ENCODE peak calls at places on chromosome 2, in eight cellular contexts. P, B, Z, O, Q, V, E and L are unnamed samples.

GRCh38 chr2:147756103-147756502 is 88.7 kb upstream of the ACVR2A start:
- DNase-seq in B (no peak), Z (no peak), Q (peak), E (no peak), V (no peak), P (no peak), O (no peak), L (no peak)

GRCh38 chr2:105789745-105790466 is 45.2 kb downstream of the NCK2 start:
- DNase-seq in P (peak), B (no peak), Z (no peak), Q (no peak), V (peak), O (no peak), E (no peak), L (peak)

GRCh38 chr2:100036793-100037192 is 105.6 kb downstream of the AFF3 start:
- DNase-seq in B (no peak), E (no peak), V (no peak), Z (no peak), O (no peak), P (no peak), Q (no peak), L (no peak)

GRCh38 chr2:41966431-41966893 is 81.4 kb upstream of the PKDCC start:
- DNase-seq in B (no peak), Z (peak), O (no peak), E (no peak), P (no peak), Q (no peak), V (no peak), L (peak)

GRCh38 chr2:234701841-234702240 is 205.0 kb upstream of the ARL4C start:
- DNase-seq in Z (no peak), Q (no peak), E (no peak), P (no peak), B (no peak), O (no peak), V (no peak), L (no peak)

GRCh38 chr2:118815314-118815713 is 32.1 kb downstream of the EN1 start:
- DNase-seq in O (no peak), Q (no peak), B (no peak), V (no peak), Z (no peak), E (no peak), P (no peak), L (no peak)

GRCh38 chr2:200913654-200914053 is 24.5 kb downstream of the NIF3L1 start:
- DNase-seq in P (no peak), B (no peak), V (no peak), E (no peak), Z (no peak), Q (no peak), O (no peak), L (peak)

GRCh38 chr2:58515827-58516574 is 274.9 kb upstream of the FANCL start:
- DNase-seq in O (no peak), V (no peak), E (no peak), Q (no peak), B (no peak), P (peak), Z (no peak), L (peak)

GRCh38 chr2:15556311-15556930 is 4.7 kb downstream of the NBAS start:
- DNase-seq in B (no peak), Q (no peak), E (no peak), Z (no peak), O (no peak), P (no peak), V (no peak), L (no peak)

GRCh38 chr2:232655392-232655791 is 22.0 kb downstream of the EFHD1 start:
- DNase-seq in O (no peak), Q (no peak), P (no peak), Z (no peak), B (no peak), E (no peak), V (no peak), L (no peak)

GRCh38 chr2:102005989-102006885 is 14.5 kb downstream of the IL1R2 start:
- DNase-seq in Z (peak), P (peak), O (peak), V (no peak), Q (peak), B (peak), E (peak), L (peak)

GRCh38 chr2:236889081-236889780 is 196.5 kb upstream of the COPS8 start:
- DNase-seq in Z (no peak), V (no peak), B (no peak), E (no peak), P (no peak), Q (no peak), O (no peak), L (no peak)

GRCh38 chr2:109447251-109447661 is 166.5 kb downstream of the SEPTIN10 start:
- DNase-seq in V (no peak), Q (peak), B (no peak), O (no peak), Z (peak), P (no peak), E (peak), L (no peak)

GRCh38 chr2:58845011-58845410 is 603.9 kb upstream of the FANCL start:
- DNase-seq in Q (no peak), E (no peak), P (no peak), Z (no peak), O (no peak), V (no peak), B (no peak), L (no peak)

GRCh38 chr2:8418721-8419120 is 263.1 kb upstream of the ID2 start:
- DNase-seq in O (no peak), E (no peak), B (no peak), Q (no peak), P (no peak), Z (no peak), V (no peak), L (no peak)

GRCh38 chr2:74530239-74531161 is 767 bp downstream of the HTRA2 start:
- DNase-seq in V (peak), O (peak), Q (peak), E (peak), Z (peak), B (no peak), P (peak), L (peak)

GRCh38 chr2:178306351-178307073 is 112.2 kb downstream of the OSBPL6 start:
- DNase-seq in E (peak), V (peak), Z (peak), Q (peak), O (peak), P (peak), B (peak), L (peak)

GRCh38 chr2:240369725-240370585 is 65.5 kb upstream of the GPC1 start:
- DNase-seq in E (no peak), Z (peak), P (no peak), O (no peak), B (peak), Q (no peak), V (no peak), L (peak)

GRCh38 chr2:168722592-168722991 is 79.8 kb upstream of the NOSTRIN start:
- DNase-seq in O (no peak), B (no peak), V (no peak), Q (no peak), E (no peak), P (no peak), Z (no peak), L (peak)

GRCh38 chr2:45748239-45748638 is 96.8 kb downstream of the PRKCE start:
- DNase-seq in Z (peak), Q (no peak), P (no peak), E (peak), V (no peak), B (no peak), O (no peak), L (no peak)

GRCh38 chr2:217409939-217410820 is 550.3 kb upstream of the TNP1 start:
- DNase-seq in E (no peak), O (no peak), Z (no peak), Q (no peak), P (no peak), B (no peak), V (no peak), L (no peak)

GRCh38 chr2:50749226-50749625 is 282.7 kb downstream of the NRXN1 start:
- DNase-seq in B (no peak), Z (no peak), E (no peak), V (no peak), O (no peak), Q (peak), P (no peak), L (no peak)

GRCh38 chr2:83106853-83107252 is 1352.2 kb downstream of the SUCLG1 start:
- DNase-seq in V (no peak), B (no peak), O (no peak), Z (no peak), E (no peak), Q (no peak), P (no peak), L (no peak)

GRCh38 chr2:105822186-105822585 is 77.5 kb downstream of the NCK2 start:
- DNase-seq in Q (no peak), O (no peak), V (no peak), B (no peak), E (no peak), Z (no peak), P (no peak), L (no peak)

GRCh38 chr2:27194538-27195354 is 17.1 kb upstream of the ATRAID start:
- DNase-seq in Q (no peak), B (no peak), Z (no peak), E (no peak), P (no peak), O (no peak), V (no peak), L (peak)

GRCh38 chr2:37324536-37324785 is 172 bp downstream of the PRKD3 start:
- DNase-seq in O (no peak), Q (peak), V (peak), Z (peak), B (no peak), P (peak), E (no peak), L (no peak)

GRCh38 chr2:240212425-240213225 is 72.2 kb upstream of the OTOS start:
- DNase-seq in E (no peak), V (no peak), B (no peak), Z (no peak), P (no peak), O (no peak), Q (no peak), L (no peak)

GRCh38 chr2:133790706-133791105 is 222.4 kb upstream of the NCKAP5 start:
- DNase-seq in Q (no peak), B (no peak), P (no peak), E (no peak), Z (no peak), V (no peak), O (no peak), L (no peak)

GRCh38 chr2:60386436-60386835 is 167.0 kb downstream of the BCL11A start:
- DNase-seq in B (no peak), O (no peak), E (no peak), Z (no peak), V (no peak), P (no peak), Q (no peak), L (no peak)

GRCh38 chr2:15725788-15726112 is 134.1 kb downstream of the DDX1 start:
- DNase-seq in Z (no peak), V (no peak), B (no peak), O (no peak), E (no peak), P (no peak), Q (no peak), L (no peak)

GRCh38 chr2:154825358-154825757 is 126.9 kb downstream of the KCNJ3 start:
- DNase-seq in E (no peak), O (no peak), V (no peak), Q (no peak), B (no peak), Z (no peak), P (no peak), L (no peak)

GRCh38 chr2:105865222-105865913 is 120.7 kb downstream of the NCK2 start:
- DNase-seq in B (no peak), V (no peak), Z (no peak), O (no peak), Q (no peak), E (no peak), P (no peak), L (no peak)

GRCh38 chr2:151575338-151575737 is 158.9 kb downstream of the NEB start:
- DNase-seq in B (peak), O (peak), V (no peak), P (no peak), E (no peak), Z (no peak), Q (no peak), L (peak)

GRCh38 chr2:98334439-98335078 is 11.7 kb upstream of the CNGA3 start:
- DNase-seq in Z (peak), Q (peak), E (peak), B (no peak), V (no peak), P (no peak), O (peak), L (peak)

GRCh38 chr2:188475945-188476344 is 184.3 kb downstream of the GULP1 start:
- DNase-seq in P (no peak), Z (no peak), V (no peak), E (peak), Q (no peak), B (no peak), O (no peak), L (peak)

GRCh38 chr2:163709270-163709669 is 26.5 kb downstream of the FIGN start:
- DNase-seq in B (no peak), V (no peak), Z (no peak), P (no peak), Q (no peak), O (no peak), E (no peak), L (no peak)

GRCh38 chr2:134460583-134460998 is 206.7 kb downstream of the MGAT5 start:
- DNase-seq in Z (peak), E (peak), V (peak), O (peak), P (peak), Q (peak), B (peak), L (peak)

GRCh38 chr2:217842038-217842437 is 160.8 kb downstream of the TNS1 start:
- DNase-seq in Z (no peak), P (no peak), Q (no peak), O (no peak), E (no peak), V (no peak), B (no peak), L (no peak)

GRCh38 chr2:17538022-17538843 is 2.3 kb upstream of the VSNL1 start:
- DNase-seq in B (peak), Q (peak), E (peak), P (no peak), Z (peak), O (peak), V (peak), L (no peak)

GRCh38 chr2:115694651-115695050 is 1252.2 kb downstream of the DPP10 start:
- DNase-seq in E (no peak), P (no peak), B (no peak), V (no peak), Z (no peak), Q (no peak), O (no peak), L (no peak)

GRCh38 chr2:172416447-172417058 is 10.8 kb upstream of the ITGA6 start:
- DNase-seq in Q (no peak), V (no peak), O (no peak), E (no peak), Z (no peak), B (no peak), P (no peak), L (no peak)
- TF ChIP-seq EZH2phosphoT487 in Q (no peak), V (no peak), O (no peak), E (no peak), Z (no peak), B (no peak), P (no peak), L (no peak)

DNA sequence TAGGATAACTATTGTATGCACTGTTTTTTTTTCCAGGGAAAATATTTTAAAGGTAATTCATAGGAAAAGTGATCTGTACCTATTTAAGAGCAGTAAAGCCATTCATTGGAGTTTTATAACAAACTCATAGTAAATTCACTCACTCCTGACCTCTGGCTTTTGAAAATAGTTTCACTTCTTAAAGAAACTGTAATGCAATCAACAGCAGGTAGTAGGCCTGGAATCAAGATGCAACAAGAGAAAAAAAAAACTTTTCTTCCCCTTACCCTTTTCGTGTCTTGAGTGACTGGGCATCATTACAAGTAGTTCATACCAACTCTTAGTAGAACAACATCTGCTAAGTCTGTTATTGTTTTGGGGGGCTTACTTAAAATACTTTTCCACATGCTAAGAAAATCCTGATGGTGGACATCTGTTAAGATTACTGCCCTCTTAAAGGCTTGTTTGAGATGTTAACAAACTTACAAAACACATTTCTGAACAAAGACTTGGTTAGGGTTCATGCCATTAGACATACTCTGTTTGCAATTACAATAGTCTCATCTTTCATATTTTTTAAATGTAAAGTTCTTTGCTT is 164.2 kb upstream of the FOSL2 start:
- DNase-seq in Q (no peak), O (no peak), P (no peak), B (no peak), V (no peak), E (no peak), Z (no peak), L (peak)
- TF ChIP-seq CTCF in Q (no peak), O (peak), P (peak), B (no peak), V (peak), E (peak), Z (peak), L (peak)

GRCh38 chr2:182728028-182728427 is 12.0 kb downstream of the DNAJC10 start:
- DNase-seq in B (no peak), E (no peak), V (no peak), P (no peak), Z (no peak), O (no peak), Q (no peak), L (no peak)

GRCh38 chr2:182733572-182733971 is 17.5 kb downstream of the DNAJC10 start:
- DNase-seq in B (no peak), Z (no peak), O (no peak), V (no peak), P (no peak), Q (no peak), E (no peak), L (no peak)

GRCh38 chr2:182729710-182730339 is 13.8 kb downstream of the DNAJC10 start:
- DNase-seq in V (no peak), B (no peak), O (no peak), E (no peak), Q (no peak), P (no peak), Z (no peak), L (no peak)

GRCh38 chr2:182730486-182730885 is 14.4 kb downstream of the DNAJC10 start:
- DNase-seq in O (no peak), V (no peak), Z (no peak), Q (no peak), E (no peak), B (no peak), P (no peak), L (no peak)

DNA sequence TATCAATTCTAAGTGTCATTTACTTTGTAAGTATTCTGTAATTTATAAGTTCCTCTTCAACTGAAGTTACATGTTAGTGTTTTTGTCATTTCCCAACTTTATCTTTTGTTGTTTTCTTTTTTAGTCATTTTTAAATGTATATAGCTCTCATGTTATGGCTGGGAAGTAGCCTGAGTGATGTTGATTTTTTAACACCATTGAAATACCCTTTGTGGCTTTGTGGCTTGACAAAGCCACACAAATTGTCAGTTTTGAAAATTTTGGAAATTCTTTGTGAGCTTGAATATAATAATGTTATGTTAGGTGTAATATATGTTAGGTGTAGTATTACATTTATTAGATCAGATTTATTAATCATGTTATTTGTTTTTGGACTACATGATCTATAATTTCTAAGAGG is 16.7 kb downstream of the DNAJC10 start:
- DNase-seq in Q (no peak), P (no peak), V (no peak), O (no peak), E (no peak), B (no peak), Z (no peak), L (no peak)
- TF ChIP-seq EZH2phosphoT487 in Q (no peak), P (no peak), V (no peak), O (no peak), E (no peak), B (no peak), Z (no peak), L (no peak)

GRCh38 chr2:225556461-225556860 is 157.0 kb downstream of the NYAP2 start:
- DNase-seq in O (peak), P (no peak), E (no peak), Q (no peak), V (no peak), Z (no peak), B (no peak), L (peak)
- TF ChIP-seq CTCF in O (peak), P (peak), E (no peak), Q (peak), V (no peak), Z (no peak), B (no peak), L (peak)

DNA sequence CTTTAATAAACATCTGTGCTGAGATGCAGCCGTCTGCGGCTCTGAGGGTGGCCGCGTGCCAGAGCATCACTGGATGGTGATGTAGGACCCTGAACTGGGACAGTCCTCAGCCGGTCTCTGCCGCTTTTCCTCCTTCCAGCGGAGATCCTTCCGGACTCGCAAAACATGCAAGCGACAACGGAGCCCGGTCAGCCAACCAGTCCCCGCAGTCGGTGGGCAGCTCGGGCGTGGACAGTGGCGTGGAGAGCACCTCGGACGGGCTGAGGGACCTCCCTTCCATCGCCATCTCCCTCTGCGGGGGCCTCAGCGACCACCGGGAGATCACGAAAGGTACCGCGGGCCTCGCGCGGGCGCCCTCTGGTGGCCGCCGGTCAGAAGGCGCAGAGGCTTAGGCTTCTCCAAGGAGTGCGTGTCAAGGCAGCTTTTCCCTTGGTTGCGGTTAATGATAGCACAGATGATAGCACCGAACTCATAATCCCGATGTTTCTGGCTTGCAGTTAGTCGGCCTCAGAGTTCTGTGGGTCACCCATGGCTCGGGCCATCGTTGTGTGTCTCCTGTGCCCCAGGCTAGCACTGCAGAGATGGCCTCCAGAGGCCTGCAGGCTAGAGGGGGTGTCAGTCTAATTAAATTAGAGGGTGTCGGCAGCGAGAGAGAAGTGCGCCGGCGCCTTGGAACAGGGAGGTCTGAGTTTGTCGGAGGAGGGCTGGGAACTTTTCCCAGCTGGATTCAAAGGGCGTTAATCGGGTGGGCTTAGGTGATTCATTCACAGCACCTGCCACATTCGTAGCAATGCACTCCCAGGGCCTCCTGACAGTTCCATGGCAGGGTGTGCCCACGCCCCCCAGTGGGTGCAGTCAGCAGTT is 38.5 kb downstream of the LPIN1 start:
- DNase-seq in B (no peak), O (peak), Q (peak), E (peak), Z (peak), P (peak), V (no peak), L (peak)
- TF ChIP-seq EZH2phosphoT487 in B (no peak), O (no peak), Q (no peak), E (no peak), Z (no peak), P (no peak), V (no peak), L (no peak)